ENCODE peak calls at places on chromosomes 6 and 20, in five cellular contexts. E, H, P, R and K are unnamed samples.

GRCh38 chr20:62358728-62359490 is 8.2 kb downstream of the LAMA5 start:
- DNase-seq in H (no peak), R (peak), E (no peak), P (no peak), K (no peak)

GRCh38 chr6:87066449-87067288 is 28.2 kb downstream of the CGA start:
- DNase-seq in R (peak), P (peak), E (peak), H (peak), K (peak)

GRCh38 chr6:38846844-38847243 is 131.7 kb downstream of the DNAH8 start:
- DNase-seq in H (no peak), E (no peak), P (no peak), R (no peak), K (peak)

GRCh38 chr6:72182337-72183246 is 296.2 kb downstream of the RIMS1 start:
- DNase-seq in P (peak), R (no peak), H (no peak), E (peak), K (peak)

GRCh38 chr6:168828800-168829199 is 387.8 kb downstream of the SMOC2 start:
- DNase-seq in R (no peak), P (no peak), H (no peak), E (no peak), K (no peak)

GRCh38 chr20:24951536-24952047 is 2.5 kb downstream of the CST7 start:
- DNase-seq in H (no peak), E (no peak), R (no peak), P (no peak), K (no peak)

GRCh38 chr20:4830696-4831095 is 109.0 kb downstream of the PRND start:
- DNase-seq in E (no peak), P (no peak), H (no peak), R (no peak), K (no peak)

GRCh38 chr20:60851826-60852704 is 400.0 kb upstream of the CDH4 start:
- DNase-seq in P (peak), R (no peak), H (no peak), E (no peak), K (no peak)

GRCh38 chr6:158316022-158316421 is 3.8 kb downstream of the TULP4 start:
- DNase-seq in E (no peak), R (no peak), P (no peak), H (no peak), K (peak)

GRCh38 chr20:33018169-33018931 is 10.8 kb downstream of the BPIFB2 start:
- DNase-seq in H (no peak), R (no peak), E (no peak), P (no peak), K (no peak)
- TF ChIP-seq RCOR1 in H (no peak), R (no peak), E (no peak), P (no peak), K (no peak)

GRCh38 chr6:100724696-100725095 is 156.4 kb downstream of the ASCC3 start:
- DNase-seq in P (no peak), R (no peak), H (no peak), E (no peak), K (no peak)

GRCh38 chr6:100724222-100724621 is 156.9 kb downstream of the ASCC3 start:
- DNase-seq in P (no peak), H (no peak), E (no peak), R (no peak), K (no peak)

GRCh38 chr6:100721256-100721655 is 159.9 kb downstream of the ASCC3 start:
- DNase-seq in R (no peak), P (no peak), H (no peak), E (no peak), K (peak)

DNA sequence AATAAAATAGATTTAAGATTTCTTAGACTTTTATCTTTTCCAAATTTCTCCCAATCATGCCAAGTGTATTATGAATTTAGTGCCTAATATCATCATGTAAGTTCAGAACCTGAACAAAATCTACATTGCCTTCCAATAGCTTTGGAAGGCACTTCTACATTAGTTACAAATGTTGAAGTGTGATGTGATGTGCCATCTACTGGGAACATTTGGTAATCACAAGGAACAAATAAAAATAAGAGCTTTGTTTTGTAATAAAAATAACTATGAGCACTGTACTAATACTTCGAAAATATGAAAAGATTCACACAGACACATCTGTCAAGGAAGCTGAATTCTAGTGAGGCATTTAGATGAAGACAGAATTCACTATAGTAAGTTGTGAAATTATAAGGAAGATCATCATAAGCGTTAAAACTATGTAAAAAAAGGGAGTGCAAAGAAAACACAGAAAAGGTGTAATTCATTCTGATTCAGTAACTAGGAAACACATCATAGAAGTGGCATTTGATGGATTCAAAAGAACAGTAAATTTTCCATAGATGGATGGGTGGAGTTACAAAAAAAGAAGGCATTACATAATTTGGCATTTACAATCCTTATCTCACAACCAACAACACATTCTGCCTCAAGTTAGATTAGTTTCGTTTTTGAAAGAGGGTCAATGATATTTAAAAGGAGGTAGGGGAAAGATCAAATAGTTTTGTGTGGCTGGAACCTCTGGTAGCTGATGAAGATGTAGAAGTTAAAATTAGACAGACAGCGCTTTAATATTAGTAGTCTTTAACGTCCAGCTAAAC is 161.0 kb downstream of the ASCC3 start:
- DNase-seq in P (peak), R (no peak), E (peak), H (no peak), K (peak)
- TF ChIP-seq RCOR1 in P (no peak), R (no peak), E (no peak), H (no peak), K (no peak)

GRCh38 chr20:10553326-10553984 is 118.3 kb downstream of the SLX4IP start:
- DNase-seq in P (peak), E (peak), H (no peak), R (peak), K (peak)
- TF ChIP-seq RCOR1 in P (no peak), E (no peak), H (no peak), R (no peak), K (no peak)

GRCh38 chr6:42851599-42851998 is 27.8 kb upstream of the RPL7L1 start:
- DNase-seq in R (no peak), E (no peak), H (no peak), P (peak), K (no peak)
- TF ChIP-seq RCOR1 in R (no peak), E (no peak), H (no peak), P (no peak), K (no peak)

GRCh38 chr20:56820984-56821383 is 191.9 kb downstream of the TFAP2C start:
- DNase-seq in E (no peak), R (no peak), H (no peak), P (no peak), K (no peak)

GRCh38 chr20:56817780-56818675 is 188.9 kb downstream of the TFAP2C start:
- DNase-seq in H (no peak), E (no peak), R (no peak), P (no peak), K (no peak)

GRCh38 chr20:56815796-56816195 is 186.7 kb downstream of the TFAP2C start:
- DNase-seq in E (no peak), R (no peak), H (no peak), P (no peak), K (no peak)

DNA sequence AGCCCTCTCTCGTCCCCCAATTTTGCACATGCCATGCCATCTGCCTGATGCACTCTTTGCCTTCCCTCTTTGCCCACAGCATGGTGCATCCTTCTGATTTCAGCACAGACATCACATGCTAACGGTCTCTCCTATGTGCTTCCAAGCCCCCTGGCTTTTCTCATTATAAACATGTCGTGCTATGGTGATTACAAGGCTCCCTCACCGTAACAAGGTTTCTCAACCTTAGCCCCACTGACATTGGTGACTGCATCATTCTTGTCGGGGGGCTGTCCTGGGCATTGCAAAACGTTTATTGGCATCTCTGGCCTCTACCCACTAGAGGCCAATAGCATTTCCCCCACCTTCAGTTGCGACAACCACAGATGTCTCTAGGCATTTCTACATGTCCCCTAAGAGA is 187.2 kb downstream of the TFAP2C start:
- DNase-seq in H (no peak), R (no peak), P (no peak), E (no peak), K (no peak)
- TF ChIP-seq RCOR1 in H (no peak), R (no peak), P (no peak), E (no peak), K (no peak)

DNA sequence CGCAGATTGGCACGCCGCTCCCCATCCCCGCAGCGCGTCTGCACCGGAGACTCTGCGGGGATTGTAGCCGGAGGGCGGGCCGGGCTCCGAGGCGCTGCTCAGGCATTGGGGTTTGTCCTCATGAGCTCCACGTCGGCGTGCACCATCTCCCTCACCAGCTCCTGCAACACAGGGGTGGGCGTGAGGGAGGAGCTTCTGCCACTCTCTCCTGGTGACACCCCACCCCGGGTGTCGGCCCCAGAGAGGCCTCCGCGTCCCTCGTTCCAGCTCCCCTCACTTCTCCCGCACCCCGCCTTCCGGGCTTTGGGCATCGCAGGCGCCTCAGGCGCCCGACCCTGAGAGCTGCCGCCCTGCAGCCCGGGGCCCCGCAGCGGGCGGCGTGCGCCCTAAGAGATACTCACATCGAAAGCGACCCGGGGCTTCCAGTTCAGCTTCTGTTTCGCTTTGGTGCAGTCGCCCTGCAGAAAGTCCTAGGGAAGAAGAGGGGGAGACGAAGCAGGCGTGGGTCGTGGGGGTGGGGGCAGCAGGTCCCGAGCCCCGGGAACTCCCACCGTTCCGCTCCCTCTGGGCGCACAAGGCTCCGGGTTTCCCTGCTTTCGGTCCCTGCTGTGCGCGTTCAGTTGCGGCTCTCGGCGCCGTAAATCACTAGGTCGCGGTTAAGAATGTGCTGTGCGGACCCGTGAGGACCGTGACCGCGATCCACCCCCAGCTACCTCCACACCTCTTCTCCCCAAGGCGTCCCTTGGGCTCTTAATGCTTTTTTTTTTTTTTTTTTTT is 14.5 kb downstream of the FOXC1 start:
- DNase-seq in H (no peak), R (no peak), P (no peak), E (no peak), K (no peak)
- TF ChIP-seq RCOR1 in H (no peak), R (no peak), P (no peak), E (no peak), K (no peak)